ENCODE peak calls at places on chromosome 4, in six cellular contexts. P is HepG2, T is GM12878, K is HCT116, X is SK-N-SH, L is K562. R is an unnamed sample.
A peak's percentile ranks its signal among the peaks of the same experiment; 100 is the strongest.

GRCh38 chr4:55447826-55448225 is 52.1 kb downstream of the TMEM165 start:
- DNase-seq in T (no peak), L (no peak), X (no peak), K (no peak), P (no peak), R (no peak)

GRCh38 chr4:172826346-172826745 is 342.3 kb upstream of the GALNT7 start:
- DNase-seq in L (no peak), T (no peak), K (no peak), P (no peak), X (no peak), R (no peak)

GRCh38 chr4:105991726-105992125 is 96.5 kb downstream of the NPNT start:
- DNase-seq in X (no peak), L (no peak), P (no peak), T (no peak), K (no peak), R (no peak)

GRCh38 chr4:95715830-95716229 is 124.1 kb upstream of the PDHA2 start:
- DNase-seq in P (no peak), L (no peak), X (no peak), T (no peak), K (no peak), R (no peak)

GRCh38 chr4:108359130-108359709 is 190.5 kb upstream of the LEF1 start:
- DNase-seq in L (no peak), X (no peak), P (no peak), T (no peak), K (no peak), R (no peak)

GRCh38 chr4:79210636-79211049 is 115.2 kb downstream of the NAA11 start:
- DNase-seq in L (no peak), X (no peak), P (no peak), T (no peak), K (no peak), R (no peak)

GRCh38 chr4:56627985-56628384 is 53.1 kb downstream of the HOPX start:
- DNase-seq in T (no peak), L (no peak), X (no peak), K (no peak), P (no peak), R (no peak)

GRCh38 chr4:77797239-77797638 is 21.9 kb downstream of the CNOT6L start:
- DNase-seq in T (no peak), X (no peak), L (no peak), K (no peak), P (peak; percentile 30), R (no peak)

GRCh38 chr4:112145820-112146813 is 863 bp downstream of the FAM241A start:
- DNase-seq in X (peak; percentile 73), K (no peak), T (peak; percentile 17), P (no peak), L (peak; percentile 42), R (peak; percentile 58)

GRCh38 chr4:143455211-143455610 is 58.3 kb upstream of the SMARCA5 start:
- DNase-seq in L (peak; percentile 8), K (no peak), X (no peak), P (no peak), T (no peak), R (no peak)

GRCh38 chr4:76811604-76812412 is 86.1 kb downstream of the SOWAHB start:
- DNase-seq in L (peak; percentile 2), X (no peak), P (no peak), T (no peak), K (no peak), R (no peak)

GRCh38 chr4:161554372-161554990 is 609.3 kb downstream of the FSTL5 start:
- DNase-seq in K (no peak), L (no peak), P (no peak), T (no peak), X (no peak), R (no peak)

GRCh38 chr4:19961092-19961491 is 290.6 kb upstream of the SLIT2 start:
- DNase-seq in K (no peak), T (no peak), L (no peak), X (no peak), P (no peak), R (no peak)

GRCh38 chr4:69823481-69824186 is 36.3 kb downstream of the SULT1E1 start:
- DNase-seq in P (peak; percentile 98), X (peak; percentile 5), T (no peak), L (no peak), K (peak; percentile 18), R (peak; percentile 66)

DNA sequence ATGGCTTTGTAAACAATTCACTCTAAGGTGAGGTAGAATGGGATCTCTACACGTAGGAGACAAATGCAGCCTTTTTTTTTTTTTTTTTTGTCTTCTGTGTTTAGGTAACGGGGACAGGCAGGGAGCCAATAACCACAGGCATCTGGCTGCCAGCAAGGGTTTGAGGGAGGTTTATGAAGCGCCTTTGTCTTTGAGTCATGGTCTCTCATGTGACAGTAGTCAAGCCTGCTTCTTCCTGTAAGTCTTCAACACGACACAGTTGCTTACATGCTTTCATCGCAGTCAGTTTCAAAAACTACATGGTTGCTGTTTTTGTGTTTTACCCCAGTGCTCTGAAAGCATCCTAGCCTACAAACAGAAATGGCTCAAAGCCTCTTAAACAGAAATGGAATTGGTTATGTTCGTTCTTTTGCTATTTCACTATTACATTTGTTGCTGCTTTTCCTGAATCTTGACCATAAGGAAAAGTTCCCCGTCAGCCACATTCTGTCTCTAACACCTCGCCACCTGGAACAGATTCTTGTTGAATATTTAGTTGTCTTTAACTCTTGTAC is 127.8 kb upstream of the METTL14 start:
- DNase-seq in L (no peak), P (no peak), X (no peak), T (no peak), K (peak; percentile 18), R (no peak)
- TF ChIP-seq JUND in L (no peak), P (no peak), X (no peak), T (no peak), K (no peak), R (no peak)

DNA sequence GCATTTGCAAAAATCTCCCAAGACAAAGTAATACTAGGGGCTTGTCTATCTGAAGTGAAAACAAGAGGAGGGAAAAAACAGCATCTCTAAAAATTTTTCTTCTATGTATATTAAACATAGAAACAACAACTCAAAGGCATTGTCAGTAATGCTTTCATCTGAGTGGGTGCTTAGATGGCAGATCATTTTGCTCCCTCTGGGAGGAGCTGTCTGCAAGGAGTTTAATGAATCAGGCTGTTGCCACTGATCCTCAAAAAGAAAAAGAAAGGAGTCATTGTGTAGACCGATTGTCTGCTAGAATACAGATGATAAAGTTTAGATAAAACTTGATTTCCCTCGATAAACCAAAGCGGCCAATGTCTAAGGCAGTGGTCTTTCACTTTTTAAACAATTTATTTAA is 49.7 kb upstream of the KLHL8 start:
- DNase-seq in P (peak; percentile 62), L (peak; percentile 16), T (no peak), X (peak; percentile 39), K (peak; percentile 39), R (peak; percentile 60)
- TF ChIP-seq JUND in P (no peak), L (no peak), T (no peak), X (no peak), K (no peak), R (no peak)

GRCh38 chr4:15882675-15883086 is 55.9 kb downstream of the FGFBP1 start:
- DNase-seq in L (peak; percentile 53), K (peak; percentile 79), P (peak; percentile 64), X (peak; percentile 57), T (peak; percentile 64), R (peak; percentile 83)
- TF ChIP-seq JUND in L (no peak), K (no peak), P (no peak), X (no peak), T (no peak), R (no peak)

GRCh38 chr4:183409463-183409862 is 35.0 kb upstream of the CDKN2AIP start:
- DNase-seq in P (peak; percentile 62), X (no peak), K (no peak), L (no peak), T (no peak), R (no peak)

GRCh38 chr4:183409956-183410355 is 34.5 kb upstream of the CDKN2AIP start:
- DNase-seq in K (no peak), X (no peak), L (no peak), T (no peak), P (no peak), R (no peak)

GRCh38 chr4:183407128-183407585 is 37.3 kb upstream of the CDKN2AIP start:
- DNase-seq in K (no peak), T (peak; percentile 19), X (peak; percentile 92), P (peak; percentile 60), L (peak; percentile 81), R (peak; percentile 26)

GRCh38 chr4:183407635-183408463 is 36.6 kb upstream of the CDKN2AIP start:
- DNase-seq in K (no peak), X (no peak), L (no peak), T (no peak), P (no peak), R (no peak)

DNA sequence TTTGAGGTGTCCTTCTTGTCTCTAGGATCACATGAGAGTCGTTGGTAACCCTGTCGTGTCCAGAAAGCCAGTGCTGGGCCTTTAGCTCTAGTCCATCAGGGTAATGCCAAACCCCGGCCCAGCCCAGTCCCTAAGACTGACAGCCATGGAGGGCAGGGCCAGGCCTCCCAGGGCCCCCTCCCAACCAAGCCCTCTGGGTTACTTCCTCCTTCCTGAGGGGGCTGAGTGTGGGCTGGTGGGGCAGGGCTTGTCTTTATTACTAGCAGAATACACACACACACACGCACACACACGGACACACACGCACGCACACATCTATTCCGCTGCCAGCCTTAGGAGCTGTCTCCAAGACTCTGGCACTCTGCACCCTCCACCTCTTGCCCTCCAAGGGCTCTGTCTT is 35.6 kb upstream of the CDKN2AIP start:
- DNase-seq in X (no peak), K (no peak), T (no peak), L (no peak), P (no peak), R (no peak)
- TF ChIP-seq JUND in X (no peak), K (no peak), T (no peak), L (no peak), P (no peak), R (no peak)

R was measured in T47D.